ENCODE peak calls at places on chromosomes 11 and 22, in nine cellular contexts. C, Z, K, G, I, A, P, W and Y are unnamed samples.
A peak's percentile ranks its signal among the peaks of the same experiment; 100 is the strongest.

GRCh38 chr11:77244277-77245014 is 57.0 kb downstream of the GDPD4 start:
- DNase-seq in C (peak; percentile 82), Z (no peak), K (peak; percentile 38), G (no peak), I (peak; percentile 89), A (no peak), P (no peak), W (peak; percentile 84), Y (no peak)

GRCh38 chr11:102799656-102800339 is 1.8 kb upstream of the MMP1 start:
- DNase-seq in C (peak; percentile 70), Z (no peak), K (no peak), G (no peak), I (peak; percentile 71), A (no peak), P (no peak), W (no peak), Y (no peak)

GRCh38 chr11:69834811-69835800 is 15.9 kb upstream of the FGF3 start:
- DNase-seq in C (no peak), Z (no peak), K (no peak), G (no peak), I (no peak), A (peak; percentile 11), P (no peak), W (no peak), Y (no peak)

GRCh38 chr11:71482216-71482615 is 29.2 kb downstream of the NADSYN1 start:
- DNase-seq in C (no peak), Z (no peak), K (no peak), G (no peak), I (no peak), A (no peak), P (no peak), W (no peak), Y (peak; percentile 46)

GRCh38 chr11:132886335-132886734 is 646.0 kb downstream of the OPCML start:
- DNase-seq in C (no peak), Z (no peak), K (no peak), G (no peak), I (no peak), A (no peak), P (no peak), W (peak; percentile 40), Y (no peak)

GRCh38 chr22:42296381-42296853 is 26.0 kb upstream of the TCF20 start:
- DNase-seq in C (no peak), Z (peak; percentile 67), K (peak; percentile 44), G (no peak), I (peak; percentile 66), A (peak; percentile 76), P (peak; percentile 77), W (no peak), Y (no peak)

GRCh38 chr11:65424200-65425104 is 1.9 kb downstream of the NEAT1 start:
- DNase-seq in C (peak; percentile 56), Z (peak; percentile 65), K (peak; percentile 57), G (no peak), I (no peak), A (peak; percentile 68), P (peak; percentile 71), W (peak; percentile 34), Y (no peak)

GRCh38 chr11:85967457-85967856 is 101.4 kb downstream of the PICALM start:
- DNase-seq in C (no peak), Z (no peak), K (no peak), G (no peak), I (no peak), A (no peak), P (no peak), W (no peak), Y (no peak)

GRCh38 chr22:30386608-30386959 is 627 bp downstream of the RNF215 start:
- DNase-seq in C (no peak), Z (peak; percentile 23), K (no peak), G (no peak), I (no peak), A (no peak), P (no peak), W (no peak), Y (no peak)

GRCh38 chr11:43933608-43934358 is 8.7 kb upstream of the C11orf96 start:
- DNase-seq in C (peak; percentile 76), Z (no peak), K (no peak), G (no peak), I (peak; percentile 60), A (no peak), P (no peak), W (no peak), Y (no peak)

GRCh38 chr11:4134844-4135243 is 40.2 kb downstream of the RRM1 start:
- DNase-seq in C (peak; percentile 30), Z (no peak), K (peak; percentile 6), G (no peak), I (no peak), A (no peak), P (no peak), W (peak; percentile 78), Y (no peak)

GRCh38 chr11:28835790-28836189 is 727.6 kb downstream of the METTL15 start:
- DNase-seq in C (peak; percentile 49), Z (no peak), K (peak; percentile 68), G (no peak), I (peak; percentile 77), A (no peak), P (no peak), W (peak; percentile 78), Y (no peak)

GRCh38 chr11:133947298-133947905 is 9.4 kb downstream of the IGSF9B start:
- DNase-seq in C (peak; percentile 40), Z (peak; percentile 36), K (peak; percentile 62), G (no peak), I (peak; percentile 68), A (peak; percentile 67), P (no peak), W (peak; percentile 24), Y (no peak)

DNA sequence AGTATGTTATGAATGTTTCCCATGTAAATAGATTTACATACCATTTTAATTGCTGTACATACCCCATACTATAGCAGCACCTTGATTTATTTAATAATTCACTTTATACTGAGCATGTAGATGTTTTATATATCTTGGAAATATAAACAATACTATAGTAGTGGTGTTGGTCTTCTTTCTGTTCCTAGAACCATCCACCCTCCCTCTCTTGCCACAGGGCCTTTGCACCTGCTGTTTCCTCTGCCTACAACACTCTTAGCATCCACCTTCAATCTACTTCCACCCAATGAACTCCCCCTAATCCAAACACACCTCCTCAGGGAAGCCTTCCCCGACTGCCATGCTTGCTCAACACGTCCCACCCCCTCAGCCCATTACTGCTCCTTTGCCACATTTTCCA is 30.2 kb downstream of the TESMIN start:
- DNase-seq in C (no peak), Z (no peak), K (no peak), G (no peak), I (no peak), A (no peak), P (no peak), W (no peak), Y (no peak)
- TF ChIP-seq CTCF in C (no peak), Z (no peak), K (no peak), G (no peak), I (no peak), A (no peak), P (no peak), W (no peak), Y (no peak)

DNA sequence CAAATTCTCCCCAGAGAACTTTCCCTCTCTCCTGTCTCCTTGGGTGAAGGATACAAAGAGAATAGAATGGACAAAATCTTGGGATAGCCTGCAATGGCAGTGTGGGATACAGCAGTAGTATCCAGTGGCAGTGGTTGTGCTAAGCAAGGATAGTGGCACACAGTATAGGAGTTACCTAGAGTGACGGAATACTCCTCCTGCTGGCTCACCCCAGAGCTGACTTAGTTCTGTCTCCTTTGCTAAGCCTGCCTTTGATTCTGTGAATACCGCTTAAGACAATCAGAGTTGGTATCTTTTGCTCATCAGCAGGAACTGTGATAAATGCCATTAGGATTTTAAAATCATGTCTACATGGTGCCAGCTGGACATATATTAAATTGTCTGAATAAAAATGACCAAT is 404.3 kb downstream of the JRKL start:
- DNase-seq in C (no peak), Z (no peak), K (peak; percentile 5), G (no peak), I (peak; percentile 73), A (no peak), P (no peak), W (no peak), Y (no peak)
- TF ChIP-seq CTCF in C (peak; percentile 3), Z (no peak), K (no peak), G (no peak), I (peak; percentile 56), A (no peak), P (no peak), W (no peak), Y (no peak)

GRCh38 chr11:117725048-117725734 is 71.8 kb downstream of the DSCAML1 start:
- DNase-seq in C (no peak), Z (no peak), K (no peak), G (no peak), I (no peak), A (no peak), P (no peak), W (no peak), Y (no peak)
- TF ChIP-seq CTCF in C (no peak), Z (no peak), K (no peak), G (no peak), I (no peak), A (no peak), P (no peak), W (no peak), Y (no peak)

GRCh38 chr11:74684661-74685060 is 46.6 kb downstream of the CHRDL2 start:
- DNase-seq in C (no peak), Z (no peak), K (no peak), G (no peak), I (no peak), A (no peak), P (no peak), W (no peak), Y (no peak)

GRCh38 chr11:74681686-74682651 is 49.3 kb downstream of the CHRDL2 start:
- DNase-seq in C (no peak), Z (peak; percentile 86), K (no peak), G (no peak), I (no peak), A (no peak), P (no peak), W (peak; percentile 35), Y (no peak)

GRCh38 chr11:74683941-74684481 is 47.2 kb downstream of the CHRDL2 start:
- DNase-seq in C (peak; percentile 48), Z (no peak), K (no peak), G (no peak), I (no peak), A (no peak), P (no peak), W (no peak), Y (peak; percentile 34)

GRCh38 chr11:74682731-74683278 is 48.4 kb downstream of the CHRDL2 start:
- DNase-seq in C (no peak), Z (no peak), K (no peak), G (no peak), I (no peak), A (no peak), P (no peak), W (no peak), Y (peak; percentile 23)

DNA sequence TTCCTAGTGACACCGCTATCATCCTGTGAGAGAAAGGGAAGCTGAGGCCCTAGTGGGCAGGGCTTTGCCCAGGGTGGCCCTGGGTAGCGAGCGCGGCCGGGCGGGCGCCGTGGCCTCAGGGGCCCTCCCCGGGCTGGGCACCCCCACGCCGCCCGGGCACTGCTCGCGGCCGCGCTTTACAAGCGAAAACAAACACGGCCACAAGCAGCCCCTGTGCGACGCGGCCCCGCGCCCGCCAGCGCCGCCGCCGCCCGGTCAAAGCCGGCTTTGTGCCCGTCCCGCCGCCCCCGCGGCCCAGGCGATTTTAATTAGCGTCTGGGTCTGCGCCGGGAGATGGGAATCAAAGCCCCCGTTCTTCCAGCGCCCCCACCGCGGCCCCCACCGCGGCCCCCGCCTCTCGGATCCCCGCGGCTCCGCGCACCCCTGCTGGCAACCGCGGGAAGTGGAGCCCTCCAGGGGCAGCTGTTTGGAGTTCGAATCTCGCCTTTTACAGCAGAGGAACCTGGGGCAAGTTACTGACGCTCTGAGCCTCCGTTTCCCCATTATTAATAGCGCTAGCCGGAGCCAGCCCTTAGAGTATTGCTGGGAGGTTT is 47.9 kb downstream of the CHRDL2 start:
- DNase-seq in C (no peak), Z (peak; percentile 41), K (no peak), G (no peak), I (peak; percentile 39), A (no peak), P (no peak), W (no peak), Y (peak; percentile 37)
- TF ChIP-seq CTCF in C (peak; percentile 47), Z (peak; percentile 44), K (no peak), G (no peak), I (peak; percentile 61), A (peak; percentile 47), P (no peak), W (peak; percentile 50), Y (peak; percentile 55)